ENCODE peak calls at places on chromosomes 1 and 21, in five cellular contexts. One of them, this sample, is unnamed.

GRCh38 chr21:14863745-14864210 is 201.0 kb downstream of the NRIP1 start:
- DNase-seq in mesenchymal stem cell: no peak
- DNase-seq in H1: no peak
- DNase-seq in trophoblast cell: no peak
- DNase-seq in H9: no peak
- DNase-seq in this sample: no peak

GRCh38 chr1:107139833-107140702 is 771 bp upstream of the NTNG1 start:
- DNase-seq in mesenchymal stem cell: peak
- DNase-seq in H1: peak
- DNase-seq in trophoblast cell: peak
- DNase-seq in H9: peak
- DNase-seq in this sample: peak

GRCh38 chr1:235327559-235328270 is at the start of gene ARID4B:
- DNase-seq in mesenchymal stem cell: peak
- DNase-seq in H1: no peak
- DNase-seq in trophoblast cell: no peak
- DNase-seq in H9: no peak
- DNase-seq in this sample: no peak

GRCh38 chr1:109444376-109444775 is 18.1 kb upstream of the PSMA5 start:
- DNase-seq in mesenchymal stem cell: no peak
- DNase-seq in H1: no peak
- DNase-seq in trophoblast cell: no peak
- DNase-seq in H9: no peak
- DNase-seq in this sample: no peak

GRCh38 chr1:177779325-177779965 is 190.4 kb downstream of the SEC16B start:
- DNase-seq in mesenchymal stem cell: no peak
- DNase-seq in H1: no peak
- DNase-seq in trophoblast cell: peak
- DNase-seq in H9: no peak
- DNase-seq in this sample: no peak

GRCh38 chr1:32988665-32989064 is 24.1 kb upstream of the RNF19B start:
- DNase-seq in mesenchymal stem cell: peak
- DNase-seq in H1: no peak
- DNase-seq in trophoblast cell: no peak
- DNase-seq in H9: no peak
- DNase-seq in this sample: no peak

GRCh38 chr1:36083635-36084501 is at the start of gene TEKT2:
- DNase-seq in mesenchymal stem cell: peak
- DNase-seq in H1: no peak
- DNase-seq in trophoblast cell: no peak
- DNase-seq in H9: peak
- DNase-seq in this sample: peak

GRCh38 chr1:115117303-115117702 is 28.0 kb upstream of the TSPAN2 start:
- DNase-seq in mesenchymal stem cell: no peak
- DNase-seq in H1: no peak
- DNase-seq in trophoblast cell: peak
- DNase-seq in H9: no peak
- DNase-seq in this sample: no peak

GRCh38 chr1:42780176-42780575 is 4.6 kb upstream of the TMEM269 start:
- DNase-seq in mesenchymal stem cell: no peak
- DNase-seq in H1: no peak
- DNase-seq in trophoblast cell: no peak
- DNase-seq in H9: no peak
- DNase-seq in this sample: no peak

GRCh38 chr1:230215049-230215448 is 148.0 kb downstream of the GALNT2 start:
- DNase-seq in mesenchymal stem cell: peak
- DNase-seq in H1: no peak
- DNase-seq in trophoblast cell: no peak
- DNase-seq in H9: peak
- DNase-seq in this sample: no peak

GRCh38 chr1:176058686-176059085 is 148.4 kb downstream of the COP1 start:
- DNase-seq in mesenchymal stem cell: peak
- DNase-seq in H1: no peak
- DNase-seq in trophoblast cell: no peak
- DNase-seq in H9: no peak
- DNase-seq in this sample: peak

GRCh38 chr1:204902674-204903073 is 32.0 kb downstream of the NFASC start:
- DNase-seq in mesenchymal stem cell: no peak
- DNase-seq in H1: no peak
- DNase-seq in trophoblast cell: no peak
- DNase-seq in H9: no peak
- DNase-seq in this sample: no peak

GRCh38 chr1:204896787-204897469 is 26.3 kb downstream of the NFASC start:
- DNase-seq in mesenchymal stem cell: no peak
- DNase-seq in H1: no peak
- DNase-seq in trophoblast cell: peak
- DNase-seq in H9: no peak
- DNase-seq in this sample: no peak

GRCh38 chr1:204896023-204896422 is 25.4 kb downstream of the NFASC start:
- DNase-seq in mesenchymal stem cell: no peak
- DNase-seq in H1: no peak
- DNase-seq in trophoblast cell: no peak
- DNase-seq in H9: no peak
- DNase-seq in this sample: no peak

GRCh38 chr1:204904228-204904810 is 33.7 kb downstream of the NFASC start:
- DNase-seq in mesenchymal stem cell: no peak
- DNase-seq in H1: no peak
- DNase-seq in trophoblast cell: peak
- DNase-seq in H9: no peak
- DNase-seq in this sample: no peak

DNA sequence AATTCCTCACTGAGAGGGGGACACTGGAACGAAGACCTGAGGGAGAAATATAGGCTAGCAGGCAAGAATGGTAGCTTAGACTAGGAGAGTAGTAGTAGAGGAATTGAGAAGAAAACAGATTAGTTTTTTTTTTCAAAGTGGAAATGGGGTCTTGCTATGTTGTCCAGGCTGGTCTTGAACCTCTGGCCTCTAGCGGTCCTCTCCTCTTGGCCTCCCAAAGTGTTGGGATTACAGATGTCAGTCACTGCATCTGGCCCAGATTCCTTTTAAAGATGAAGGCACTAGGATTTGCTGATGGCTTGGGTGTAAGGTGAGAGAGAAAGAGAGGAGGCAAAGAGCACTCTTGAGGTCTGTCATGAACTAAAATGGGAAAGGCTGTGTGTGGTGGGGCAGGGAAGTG is 30.1 kb downstream of the NFASC start:
- DNase-seq in mesenchymal stem cell: no peak
- DNase-seq in H1: no peak
- DNase-seq in trophoblast cell: no peak
- DNase-seq in H9: no peak
- DNase-seq in this sample: no peak
- H2BK12ac ChIP-seq in mesenchymal stem cell: no peak
- H2BK12ac ChIP-seq in H1: no peak
- H2BK12ac ChIP-seq in trophoblast cell: no peak
- H2BK12ac ChIP-seq in H9: no peak
- H2BK12ac ChIP-seq in this sample: no peak

DNA sequence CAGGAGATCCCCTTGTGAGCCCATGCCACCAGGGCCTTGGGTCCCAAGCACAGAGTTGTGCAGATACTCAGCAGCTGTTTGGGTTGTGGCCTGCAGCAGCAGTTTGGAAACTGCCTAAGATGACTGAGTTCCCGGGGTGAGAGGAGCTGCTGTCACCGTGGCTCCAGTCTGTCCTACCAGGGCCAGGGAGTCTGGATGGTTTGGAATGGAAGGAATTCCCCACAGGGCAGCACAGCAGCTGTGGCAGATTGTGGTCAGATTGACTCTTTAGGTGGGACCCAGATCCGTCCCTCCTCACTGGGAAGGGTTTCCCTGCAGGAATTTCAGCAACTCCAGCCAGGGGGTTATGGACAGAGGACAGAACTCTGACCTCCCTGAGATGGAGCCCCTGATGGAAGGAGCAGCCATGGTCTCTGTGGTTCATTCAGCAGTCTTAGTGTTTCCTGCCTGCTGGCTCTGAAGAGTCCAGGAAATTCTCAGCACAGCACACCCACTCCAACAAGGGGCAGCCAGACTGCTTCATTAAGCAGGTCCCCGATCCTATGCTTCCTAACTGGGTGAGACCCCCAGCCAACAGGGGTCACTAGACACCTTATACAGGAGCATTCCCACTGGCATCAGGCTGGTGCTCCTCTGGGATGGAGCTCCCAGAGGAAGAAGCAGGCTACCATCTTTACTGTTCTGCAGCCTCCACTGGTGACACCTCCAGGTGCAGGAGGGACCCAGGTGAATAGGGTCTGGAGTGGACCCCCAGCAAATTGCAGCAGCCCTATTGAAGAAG is 51.5 kb upstream of the TNFSF4 start:
- DNase-seq in mesenchymal stem cell: peak
- DNase-seq in H1: no peak
- DNase-seq in trophoblast cell: peak
- DNase-seq in H9: peak
- DNase-seq in this sample: no peak
- H3K18ac ChIP-seq in mesenchymal stem cell: no peak
- H3K18ac ChIP-seq in H1: no peak
- H3K18ac ChIP-seq in trophoblast cell: peak
- H3K18ac ChIP-seq in H9: no peak
- H3K18ac ChIP-seq in this sample: peak

DNA sequence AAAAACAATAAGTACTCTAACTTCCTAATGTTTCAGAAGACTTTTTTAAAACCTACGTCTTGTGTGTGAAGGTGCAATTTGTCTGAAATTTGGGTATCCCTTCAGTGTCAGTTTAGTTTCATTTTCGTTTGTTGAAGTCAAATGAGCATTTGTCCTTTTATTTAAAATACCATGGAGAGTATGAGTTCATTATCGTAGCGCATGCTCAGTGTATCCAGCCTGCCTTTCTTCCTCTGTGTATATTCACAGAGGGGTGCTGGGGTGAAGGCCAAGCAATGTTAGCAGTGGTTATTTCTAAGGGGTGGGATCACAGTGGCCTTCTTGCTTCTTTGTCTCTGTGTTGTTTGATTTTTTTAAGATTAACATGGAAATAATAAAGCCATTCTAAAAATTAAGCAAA is 43.2 kb downstream of the CNN3 start:
- DNase-seq in mesenchymal stem cell: peak
- DNase-seq in H1: no peak
- DNase-seq in trophoblast cell: no peak
- DNase-seq in H9: no peak
- DNase-seq in this sample: no peak
- H2BK12ac ChIP-seq in mesenchymal stem cell: no peak
- H2BK12ac ChIP-seq in H1: no peak
- H2BK12ac ChIP-seq in trophoblast cell: no peak
- H2BK12ac ChIP-seq in H9: no peak
- H2BK12ac ChIP-seq in this sample: no peak

DNA sequence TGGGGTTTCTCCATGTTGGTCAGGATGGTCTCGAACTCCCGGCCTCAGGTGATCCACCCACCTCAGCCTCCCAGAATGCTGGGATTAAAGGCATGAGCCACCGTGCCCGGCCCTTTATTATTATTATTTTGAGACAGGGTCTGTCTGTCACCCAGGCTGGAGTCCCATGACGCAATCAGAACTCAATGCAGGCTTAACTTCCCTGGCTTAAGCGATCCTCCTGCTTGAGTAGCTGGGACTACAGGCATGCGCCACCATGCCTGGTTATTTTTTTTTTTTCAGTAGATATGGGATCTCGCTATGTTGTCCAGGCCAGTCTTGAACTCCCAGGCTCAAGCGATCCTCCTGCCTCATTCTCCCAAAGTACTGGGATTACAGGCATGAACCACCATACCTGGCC is 47.1 kb upstream of the CITED4 start:
- DNase-seq in mesenchymal stem cell: no peak
- DNase-seq in H1: no peak
- DNase-seq in trophoblast cell: peak
- DNase-seq in H9: no peak
- DNase-seq in this sample: no peak
- H3K18ac ChIP-seq in mesenchymal stem cell: no peak
- H3K18ac ChIP-seq in H1: no peak
- H3K18ac ChIP-seq in trophoblast cell: no peak
- H3K18ac ChIP-seq in H9: no peak
- H3K18ac ChIP-seq in this sample: no peak

This sample was measured in neuronal stem cell.